ENCODE peak calls at places on chromosomes 3 and 15, in four cellular contexts. H, G, C and L are unnamed samples.

GRCh38 chr3:63030666-63031065 is 155.4 kb upstream of the CADPS start:
- DNase-seq in G (no peak), H (no peak), C (no peak), L (no peak)

GRCh38 chr3:159828542-159828943 is 160.1 kb upstream of the IL12A start:
- DNase-seq in G (peak), C (no peak), H (no peak), L (peak)

GRCh38 chr3:135017494-135017893 is 222.4 kb downstream of the EPHB1 start:
- DNase-seq in C (no peak), H (no peak), G (no peak), L (no peak)

GRCh38 chr3:103048371-103048722 is 613.5 kb downstream of the ZPLD1 start:
- DNase-seq in C (no peak), H (no peak), G (no peak), L (no peak)

GRCh38 chr3:129783470-129783869 is 110.0 kb downstream of the TMCC1 start:
- DNase-seq in H (no peak), C (no peak), G (peak), L (no peak)

GRCh38 chr15:73957276-73957675 is 31.0 kb downstream of the LOXL1 start:
- DNase-seq in G (no peak), H (no peak), C (peak), L (no peak)

GRCh38 chr3:23552506-23552905 is 253.2 kb upstream of the UBE2E1 start:
- DNase-seq in C (no peak), H (no peak), G (no peak), L (no peak)

GRCh38 chr3:32384938-32385337 is 6.7 kb upstream of the CMTM7 start:
- DNase-seq in C (no peak), G (peak), H (no peak), L (no peak)

GRCh38 chr3:194330579-194330978 is 20.5 kb downstream of the CPN2 start:
- DNase-seq in H (no peak), C (no peak), G (peak), L (no peak)

GRCh38 chr15:26525096-26525495 is 247.8 kb downstream of the GABRB3 start:
- DNase-seq in H (no peak), C (no peak), G (no peak), L (no peak)

GRCh38 chr3:118564800-118565199 is 469.8 kb downstream of the IGSF11 start:
- DNase-seq in C (no peak), G (no peak), H (no peak), L (no peak)

GRCh38 chr3:84772841-84773240 is 185.9 kb upstream of the CADM2 start:
- DNase-seq in G (no peak), C (no peak), H (no peak), L (no peak)

GRCh38 chr3:143119974-143120715 is 574 bp downstream of the CHST2 start:
- DNase-seq in H (no peak), G (no peak), C (peak), L (peak)

GRCh38 chr3:74591946-74592345 is 22.5 kb downstream of the CNTN3 start:
- DNase-seq in C (no peak), G (no peak), H (no peak), L (no peak)

GRCh38 chr15:82966671-82967071 is 14.2 kb upstream of the HOMER2 start:
- DNase-seq in C (no peak), H (no peak), G (no peak), L (peak)

GRCh38 chr3:87006844-87007439 is 16.0 kb upstream of the VGLL3 start:
- DNase-seq in C (no peak), G (peak), H (no peak), L (no peak)

GRCh38 chr15:48309740-48310139 is 21.5 kb upstream of the DUT start:
- DNase-seq in C (no peak), G (no peak), H (no peak), L (no peak)

GRCh38 chr3:50008931-50009330 is 69.0 kb downstream of the RBM6 start:
- DNase-seq in G (peak), H (no peak), C (no peak), L (no peak)

GRCh38 chr3:168647582-168647981 is 551.9 kb upstream of the GOLIM4 start:
- DNase-seq in G (peak), C (no peak), H (no peak), L (no peak)

DNA sequence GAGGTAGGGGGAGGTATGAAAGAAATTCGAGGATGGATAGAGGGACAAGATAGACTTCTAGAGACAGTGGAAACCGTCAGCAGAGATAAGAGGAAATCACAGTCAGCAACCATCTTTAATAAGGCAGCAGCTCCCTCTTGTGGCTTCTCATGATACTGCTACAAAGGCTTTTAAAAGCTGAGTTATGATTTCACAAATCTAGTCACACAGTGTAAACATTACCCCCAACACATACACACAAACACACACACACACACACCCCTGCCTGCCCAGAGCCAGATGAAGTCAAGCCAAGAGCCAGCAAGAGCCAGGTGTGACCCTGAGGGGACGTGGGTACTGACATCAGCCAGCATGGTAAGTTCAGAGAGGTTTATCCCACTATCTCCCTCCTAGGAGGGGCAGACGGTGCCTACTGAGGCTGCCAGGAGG is 18.9 kb upstream of the TGM5 start:
- DNase-seq in G (peak), C (no peak), H (peak), L (peak)
- TF ChIP-seq CTCF in G (peak), C (peak), H (peak), L (peak)

DNA sequence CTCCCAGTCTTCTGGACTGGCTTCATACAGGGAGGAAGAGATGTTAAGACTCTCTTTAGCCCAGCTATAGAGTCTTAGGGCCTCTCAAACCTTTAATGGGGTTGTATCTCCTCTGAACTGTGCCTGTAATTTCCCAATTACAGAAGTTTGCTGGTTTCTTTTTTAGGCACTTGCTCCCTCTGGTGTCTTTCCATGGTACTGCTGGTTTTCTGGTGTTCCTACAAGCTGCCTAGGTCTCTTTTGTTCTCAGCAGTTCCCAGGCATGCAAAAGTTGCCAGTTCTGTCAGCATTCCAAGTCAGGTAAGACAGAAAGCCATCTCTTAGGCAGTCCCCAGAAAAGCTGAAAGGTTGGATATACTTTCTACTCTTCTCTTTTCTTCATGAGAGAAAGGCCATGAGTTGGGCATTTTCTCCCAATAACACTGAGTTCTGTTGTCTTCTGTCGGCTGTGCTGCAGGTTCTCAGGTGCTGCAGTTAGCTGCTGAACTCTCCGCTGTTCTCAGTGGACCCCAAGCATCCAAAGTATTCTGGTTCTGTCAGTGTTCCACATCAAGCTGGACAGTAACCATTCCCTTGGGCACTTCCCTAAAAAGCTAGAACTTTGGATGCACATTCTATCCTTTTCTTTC is 54.4 kb upstream of the EHHADH start:
- DNase-seq in H (no peak), G (peak), C (no peak), L (peak)
- TF ChIP-seq CTCF in H (peak), G (peak), C (peak), L (peak)

DNA sequence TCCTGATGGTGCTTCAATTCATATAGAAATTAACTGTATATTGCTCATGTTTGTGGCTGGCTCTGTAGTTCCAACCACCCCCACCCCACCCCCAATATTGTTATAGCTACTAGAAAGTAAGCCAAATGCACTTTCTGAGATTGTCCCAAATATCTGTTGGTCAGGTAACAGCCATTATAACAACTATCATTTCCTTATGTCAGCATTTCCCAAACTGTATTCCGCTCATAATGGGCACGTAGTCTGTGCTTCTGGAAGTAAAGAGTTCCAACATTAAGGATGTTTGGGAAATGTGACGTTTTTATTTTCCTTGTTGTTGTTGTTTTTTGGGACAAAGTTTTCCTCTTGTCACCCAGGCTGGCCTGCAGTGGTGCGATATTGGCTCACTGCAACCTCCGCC is 12.2 kb upstream of the TBL1XR1 start:
- DNase-seq in C (no peak), H (no peak), G (no peak), L (no peak)
- TF ChIP-seq CTCF in C (no peak), H (no peak), G (no peak), L (no peak)

DNA sequence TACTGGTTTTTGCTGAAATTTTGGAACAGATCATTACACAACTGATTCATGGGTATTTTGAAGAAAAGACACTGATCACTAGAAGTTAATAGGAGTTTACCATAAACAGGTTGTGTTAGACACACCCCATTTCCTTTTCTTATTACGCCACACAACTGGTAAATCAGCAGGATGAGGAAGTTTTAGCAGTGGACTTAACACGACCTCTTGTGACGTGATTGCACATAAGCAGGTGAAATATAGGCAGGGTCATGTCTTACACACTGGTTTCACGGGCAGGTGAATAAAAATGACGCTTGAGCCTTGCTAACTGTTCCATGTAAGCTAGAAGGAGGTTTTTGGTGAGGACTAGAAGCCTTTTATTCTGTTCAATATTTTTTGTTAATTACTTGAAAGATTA is 27.1 kb upstream of the TPRG1 start:
- DNase-seq in G (peak), H (no peak), C (no peak), L (no peak)
- TF ChIP-seq CTCF in G (no peak), H (no peak), C (peak), L (peak)

GRCh38 chr3:171181907-171182690 is 155.6 kb upstream of the SLC2A2 start:
- DNase-seq in H (no peak), C (no peak), G (peak), L (no peak)

GRCh38 chr3:171184372-171184771 is 157.9 kb upstream of the SLC2A2 start:
- DNase-seq in G (no peak), C (no peak), H (no peak), L (peak)

GRCh38 chr3:171185959-171186358 is 159.4 kb upstream of the SLC2A2 start:
- DNase-seq in G (no peak), H (no peak), C (no peak), L (no peak)

GRCh38 chr3:171185359-171185758 is 158.8 kb upstream of the SLC2A2 start:
- DNase-seq in G (no peak), C (no peak), H (no peak), L (no peak)

DNA sequence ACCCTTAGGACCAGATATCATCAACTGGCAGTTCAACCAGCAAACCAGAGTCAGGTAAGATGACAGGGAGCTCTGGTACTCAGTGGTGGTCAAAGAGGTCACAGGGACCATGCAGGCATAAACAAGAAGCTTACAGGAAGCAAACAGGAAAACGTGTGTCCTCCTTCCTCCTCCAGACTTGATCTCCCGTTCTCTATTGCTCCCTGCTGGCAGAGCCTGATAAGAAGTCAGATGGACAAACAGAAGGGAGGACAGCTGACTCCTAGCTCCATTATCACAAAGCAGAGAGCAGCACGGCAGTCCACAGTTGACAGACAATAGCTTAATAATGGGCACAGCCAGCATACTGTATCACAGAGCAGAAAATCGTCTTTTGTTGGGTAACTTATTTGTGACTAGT is 156.5 kb upstream of the SLC2A2 start:
- DNase-seq in H (no peak), G (peak), C (no peak), L (no peak)
- TF ChIP-seq CTCF in H (no peak), G (peak), C (no peak), L (no peak)

DNA sequence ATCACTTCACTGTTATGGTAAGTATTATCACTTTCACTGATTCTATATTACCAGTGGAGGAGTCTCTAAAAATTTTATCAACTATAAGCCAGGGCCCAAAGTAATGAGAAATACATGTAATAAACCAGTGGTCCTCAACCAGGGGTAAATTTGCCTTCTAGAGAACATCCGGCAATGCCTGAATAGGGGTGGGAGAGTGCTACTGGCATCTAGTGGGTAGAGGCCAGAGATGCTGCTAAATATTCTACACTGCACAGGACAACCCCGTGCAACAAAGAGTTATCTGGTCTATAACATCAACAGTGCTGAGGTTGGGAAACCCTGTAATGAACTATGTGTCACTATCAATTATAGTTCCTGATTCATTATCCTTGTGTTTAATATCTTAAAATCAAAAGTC is 2.2 kb downstream of the LYSMD2 start:
- DNase-seq in G (no peak), C (no peak), H (no peak), L (no peak)
- TF ChIP-seq CTCF in G (no peak), C (no peak), H (no peak), L (peak)

GRCh38 chr3:165343185-165343584 is 147.0 kb upstream of the SLITRK3 start:
- DNase-seq in G (no peak), C (no peak), H (no peak), L (no peak)

GRCh38 chr3:165336786-165337185 is 140.6 kb upstream of the SLITRK3 start:
- DNase-seq in H (no peak), G (no peak), C (no peak), L (no peak)

DNA sequence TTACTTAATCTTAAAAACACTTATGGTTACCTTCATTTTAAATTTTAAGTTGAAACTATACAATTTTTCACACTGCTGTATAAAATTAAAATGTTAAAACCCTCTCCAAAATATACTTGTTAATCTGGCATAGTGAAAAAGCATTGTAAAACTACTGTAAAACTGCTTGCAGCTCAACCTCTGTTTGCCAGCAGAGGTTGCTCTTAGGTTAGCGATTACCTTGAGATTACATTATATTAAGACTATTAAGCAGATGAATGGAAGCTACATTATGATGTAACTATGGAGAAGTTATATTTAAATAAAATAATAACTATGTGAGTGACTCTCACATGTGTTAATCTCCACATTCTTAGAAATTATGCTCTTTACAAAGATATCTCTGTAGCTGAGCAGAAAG is 143.6 kb upstream of the SLITRK3 start:
- DNase-seq in G (peak), C (no peak), H (no peak), L (no peak)
- TF ChIP-seq CTCF in G (no peak), C (peak), H (no peak), L (peak)